ENCODE peak calls at places on chromosomes 16 and 17, in four cellular contexts. F is thoracic aorta, V is HepG2, I is mammary epithelial cell. W is an unnamed sample.

GRCh38 chr16:84941916-84942315 is 69.4 kb downstream of the ZDHHC7 start:
- DNase-seq in F (no peak), V (no peak), I (peak), W (no peak)

GRCh38 chr17:81513669-81514484 is 1.3 kb upstream of the ACTG1 start:
- DNase-seq in F (no peak), V (peak), I (peak), W (peak)

GRCh38 chr16:63938661-63939060 is 1183.2 kb downstream of the CDH11 start:
- DNase-seq in F (no peak), V (no peak), I (peak), W (no peak)

GRCh38 chr17:21036361-21036881 is 6.4 kb downstream of the USP22 start:
- DNase-seq in F (no peak), V (no peak), I (no peak), W (no peak)

GRCh38 chr16:10168258-10168657 is 14.0 kb downstream of the GRIN2A start:
- DNase-seq in F (no peak), V (no peak), I (peak), W (no peak)

GRCh38 chr17:50464736-50465135 is 3.9 kb downstream of the CHAD start:
- DNase-seq in F (no peak), V (no peak), I (no peak), W (no peak)

GRCh38 chr17:6930754-6931153 is 65.1 kb upstream of the ALOX12 start:
- DNase-seq in F (no peak), V (no peak), I (peak), W (no peak)

GRCh38 chr16:56356276-56357241 is 68.8 kb downstream of the AMFR start:
- DNase-seq in F (no peak), V (peak), I (peak), W (peak)

GRCh38 chr16:86628614-86629013 is 50.3 kb downstream of the FOXL1 start:
- DNase-seq in F (no peak), V (no peak), I (no peak), W (no peak)

GRCh38 chr17:81179861-81180260 is 13.8 kb upstream of the AATK start:
- DNase-seq in F (no peak), V (no peak), I (no peak), W (no peak)

GRCh38 chr17:80421381-80422090 is 6.6 kb downstream of the ENDOV start:
- DNase-seq in F (no peak), V (no peak), I (no peak), W (no peak)

GRCh38 chr17:45976755-45977505 is 22.1 kb upstream of the STH start:
- DNase-seq in F (no peak), V (no peak), I (no peak), W (no peak)

GRCh38 chr16:67015317-67015731 is 13.6 kb upstream of the CBFB start:
- DNase-seq in F (no peak), V (no peak), I (no peak), W (no peak)
- H3K27ac ChIP-seq in F (peak), V (no peak), I (no peak), W (no peak)

DNA sequence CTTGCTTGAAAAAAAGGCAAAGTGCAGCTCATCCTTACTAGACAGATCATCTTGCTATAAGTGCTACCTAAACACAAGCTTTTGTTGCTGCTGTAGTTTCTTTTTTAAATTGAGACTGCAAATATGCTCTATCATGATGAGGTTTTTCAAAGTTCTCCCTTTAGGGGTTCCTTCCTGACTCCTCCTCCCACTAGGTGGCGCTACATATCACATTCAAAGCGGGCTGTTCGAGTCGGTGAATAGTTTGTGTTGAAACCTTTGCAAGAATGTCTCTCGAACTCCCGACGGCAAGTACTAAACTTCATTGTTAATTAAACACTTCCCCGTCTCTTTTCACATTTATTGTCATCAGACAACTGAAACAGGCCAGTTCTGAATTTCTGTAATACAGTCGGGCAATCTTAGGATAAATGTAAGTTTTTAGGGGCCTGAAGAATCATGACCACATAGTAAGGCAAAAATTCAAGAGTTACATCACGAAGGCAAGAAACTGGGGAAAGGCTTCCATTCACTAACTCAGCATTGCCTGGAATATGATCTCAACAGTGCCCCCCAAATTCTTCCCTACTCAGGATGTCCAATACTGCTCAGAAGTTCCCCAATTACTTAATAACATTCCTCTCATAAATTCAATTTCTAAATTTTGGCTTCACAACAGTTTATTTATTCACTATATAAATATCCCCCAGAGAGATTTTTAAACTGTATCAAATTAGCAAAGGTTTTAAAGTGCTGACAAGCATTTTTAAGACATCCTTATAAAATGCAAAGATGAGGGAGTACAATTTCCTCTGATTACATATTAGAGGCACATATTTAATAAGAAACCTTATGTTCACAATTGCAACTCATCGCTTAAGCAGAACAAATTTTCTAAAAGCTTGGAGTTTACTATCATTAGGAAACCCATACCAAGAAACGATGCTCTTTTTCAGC is 6.7 kb downstream of the HS3ST3A1 start:
- DNase-seq in F (peak), V (peak), I (peak), W (peak)
- TF ChIP-seq CTCF in F (peak), V (peak), I (peak), W (peak)

DNA sequence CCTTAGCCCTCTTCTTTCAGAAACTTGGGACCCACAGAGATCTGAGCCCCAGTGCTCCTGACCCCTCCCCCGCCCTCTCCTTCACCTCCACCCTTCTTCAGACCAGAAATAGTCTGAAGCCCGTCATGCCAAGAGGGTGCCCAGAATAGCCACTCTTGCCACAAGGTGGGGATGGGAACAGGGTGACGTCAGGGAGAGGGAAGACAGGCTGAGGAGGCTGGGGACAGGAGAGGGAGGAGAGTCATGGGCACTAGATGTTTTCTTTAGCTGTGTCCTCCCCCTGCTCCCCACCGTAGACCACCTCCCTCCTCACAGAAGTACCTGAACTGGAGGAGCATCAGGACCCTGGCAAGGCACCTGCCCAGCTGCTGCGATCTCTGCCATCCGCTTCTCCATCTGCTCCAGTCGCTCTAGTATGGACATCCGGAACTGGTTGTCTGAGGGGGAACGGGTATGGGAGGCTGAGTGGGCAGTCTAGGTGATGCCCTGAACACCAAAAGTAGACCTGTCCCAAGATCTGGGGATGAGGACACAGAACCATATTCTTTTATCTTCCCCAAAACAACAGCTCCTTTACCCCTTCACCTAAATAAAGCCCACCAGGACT is 6.5 kb upstream of the SPAG7 start:
- DNase-seq in F (no peak), V (no peak), I (no peak), W (peak)
- H3K27ac ChIP-seq in F (peak), V (no peak), I (no peak), W (peak)

DNA sequence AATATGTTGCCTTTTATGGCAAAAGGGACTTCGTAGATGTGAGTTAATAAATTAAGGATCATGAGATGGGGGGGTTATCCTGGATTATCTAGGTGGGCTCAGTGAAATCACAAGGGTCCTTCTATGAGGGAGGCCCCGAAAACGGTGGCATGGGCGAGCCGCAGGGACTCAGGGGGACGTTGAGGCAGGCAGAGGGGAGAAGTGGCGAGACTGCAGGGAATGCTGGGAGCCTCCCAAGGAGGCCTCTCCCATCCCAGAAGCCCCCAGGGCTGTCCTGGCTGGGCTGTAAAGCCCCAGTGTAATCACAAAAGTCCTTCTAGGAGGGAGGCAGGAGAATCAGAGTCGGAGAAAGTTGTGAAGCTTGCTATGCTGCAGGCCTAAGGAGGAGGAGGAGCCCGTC is 35.0 kb downstream of the ITGAE start:
- DNase-seq in F (no peak), V (no peak), I (no peak), W (no peak)
- TF ChIP-seq CTCF in F (no peak), V (no peak), I (no peak), W (no peak)

DNA sequence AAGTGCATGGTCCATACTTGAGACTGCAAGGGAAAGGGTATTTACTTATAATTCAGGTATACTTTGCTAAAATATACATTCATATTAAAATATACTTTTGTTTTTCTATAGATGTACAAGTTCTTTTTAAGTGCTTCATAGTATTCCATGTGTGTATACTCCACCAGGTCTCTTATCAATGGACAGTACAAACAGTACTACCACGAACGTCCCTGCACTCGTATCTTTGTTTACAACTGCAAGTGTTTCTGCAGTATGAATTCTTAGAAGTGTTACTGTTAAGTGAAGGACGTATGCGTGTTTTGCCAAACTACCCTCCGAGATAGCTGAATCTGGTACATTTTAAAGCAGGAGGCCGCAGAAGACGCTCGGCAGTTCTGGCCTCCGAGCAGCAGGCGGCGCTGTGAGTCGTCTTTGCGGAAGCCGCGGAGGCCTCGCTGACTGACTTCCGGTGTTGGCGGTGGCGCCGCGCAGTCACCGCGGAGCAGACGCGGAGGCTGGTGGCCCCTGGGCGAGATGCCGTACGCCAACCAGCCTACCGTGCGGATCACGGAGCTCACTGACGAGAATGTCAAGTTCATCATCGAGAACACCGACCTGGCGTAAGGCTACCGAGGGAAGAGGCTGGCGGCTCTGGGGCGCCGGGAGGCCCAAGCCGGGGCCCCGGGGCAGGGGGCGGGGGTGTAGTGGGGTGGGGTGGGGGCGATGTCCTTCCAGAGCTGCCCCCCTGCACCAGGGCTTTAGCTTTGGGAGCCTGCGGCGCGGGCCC is at the start of gene POLR2C:
- DNase-seq in F (peak), V (peak), I (peak), W (peak)
- H3K27ac ChIP-seq in F (peak), V (peak), I (peak), W (peak)

GRCh38 chr17:77146882-77147281 is 6.1 kb downstream of the SEC14L1 start:
- DNase-seq in F (no peak), V (no peak), I (no peak), W (no peak)
- TF ChIP-seq CTCF in F (no peak), V (no peak), I (no peak), W (peak)

GRCh38 chr17:71966055-71966454 is 154.8 kb upstream of the SOX9 start:
- DNase-seq in F (no peak), V (no peak), I (no peak), W (no peak)
- H3K27ac ChIP-seq in F (no peak), V (no peak), I (no peak), W (peak)

GRCh38 chr16:53207810-53208752 is 153.3 kb downstream of the CHD9 start:
- DNase-seq in F (no peak), V (peak), I (peak), W (no peak)
- TF ChIP-seq CTCF in F (peak), V (peak), I (peak), W (peak)

GRCh38 chr16:19522369-19523159 is 666 bp upstream of the GDE1 start:
- DNase-seq in F (no peak), V (no peak), I (no peak), W (no peak)
- H3K27ac ChIP-seq in F (peak), V (peak), I (no peak), W (peak)

W was measured in left ventricle myocardium inferior.